ENCODE peak calls at places on chromosomes 2 and 18, in six cellular contexts. E is neural progenitor cell, X is PC-9, I is GM23338, O is GM23248, Z is PC-3. G is an unnamed sample. For H3F3A and H4K20me1, the result is how much of the 10 kb centered on the place peaks cover.

GRCh38 chr2:158967731-158968395 is 577 bp upstream of the TANC1 start:
- DNase-seq in O (peak), E (peak), Z (peak), I (peak), X (no peak), G (no peak)

GRCh38 chr2:13858626-13859025 is 773.9 kb upstream of the LRATD1 start:
- DNase-seq in Z (peak), I (no peak), O (peak), X (no peak), E (no peak), G (no peak)

GRCh38 chr2:108778857-108779256 is 7.7 kb upstream of the CCDC138 start:
- DNase-seq in Z (no peak), E (no peak), I (no peak), X (no peak), O (no peak), G (no peak)

GRCh38 chr2:215571693-215572092 is 135.8 kb upstream of the FN1 start:
- DNase-seq in E (no peak), X (no peak), O (no peak), Z (no peak), I (no peak), G (no peak)

GRCh38 chr2:46144133-46144800 is 152.9 kb upstream of the EPAS1 start:
- DNase-seq in O (no peak), I (peak), E (no peak), Z (no peak), X (no peak), G (no peak)

GRCh38 chr2:141195087-141195486 is 935.7 kb downstream of the LRP1B start:
- DNase-seq in I (no peak), O (no peak), X (no peak), E (no peak), Z (no peak), G (no peak)

GRCh38 chr2:109466674-109467575 is 146.8 kb downstream of the SEPTIN10 start:
- DNase-seq in Z (peak), E (no peak), O (peak), X (no peak), I (no peak), G (no peak)

GRCh38 chr2:190891913-190892312 is 11.3 kb downstream of the GLS start:
- DNase-seq in Z (no peak), O (no peak), E (no peak), I (no peak), X (no peak), G (no peak)

GRCh38 chr18:27967938-27968803 is 208.8 kb downstream of the CDH2 start:
- DNase-seq in X (no peak), E (no peak), O (peak), I (no peak), Z (peak), G (no peak)

GRCh38 chr2:26493631-26494030 is 15.7 kb upstream of the OTOF start:
- DNase-seq in I (no peak), O (no peak), E (no peak), Z (no peak), X (no peak), G (no peak)

GRCh38 chr2:62227386-62228075 is 31.6 kb downstream of the B3GNT2 start:
- DNase-seq in Z (peak), O (no peak), X (no peak), E (no peak), I (no peak), G (no peak)

GRCh38 chr2:147346142-147346541 is 498.7 kb upstream of the ACVR2A start:
- DNase-seq in X (no peak), Z (no peak), I (no peak), O (no peak), E (no peak), G (no peak)
- TF ChIP-seq EZH2 in X (no peak), Z (no peak), I (no peak), O (no peak), E (no peak), G (no peak)

GRCh38 chr18:5376994-5377393 is 81.5 kb upstream of the ZBTB14 start:
- DNase-seq in X (no peak), Z (no peak), O (no peak), I (no peak), E (no peak), G (no peak)

GRCh38 chr18:5380581-5380980 is 85.1 kb upstream of the ZBTB14 start:
- DNase-seq in E (no peak), O (no peak), I (no peak), Z (no peak), X (no peak), G (no peak)
- H3F3A ChIP-seq in E (under half), O (under half), I (under half), Z (under half), X (under half), G (under half)

GRCh38 chr2:20309001-20309400 is 41.6 kb downstream of the PUM2 start:
- DNase-seq in Z (no peak), E (no peak), I (no peak), O (no peak), X (no peak), G (no peak)

GRCh38 chr2:20313659-20314058 is 37.0 kb downstream of the PUM2 start:
- DNase-seq in E (no peak), Z (no peak), X (no peak), O (peak), I (no peak), G (no peak)

GRCh38 chr2:20317198-20317597 is 33.4 kb downstream of the PUM2 start:
- DNase-seq in E (no peak), Z (no peak), O (no peak), X (no peak), I (no peak), G (no peak)

GRCh38 chr2:20317690-20318089 is 33.0 kb downstream of the PUM2 start:
- DNase-seq in Z (no peak), O (no peak), E (no peak), X (no peak), I (no peak), G (no peak)

GRCh38 chr2:20314562-20315521 is 35.8 kb downstream of the PUM2 start:
- DNase-seq in Z (peak), E (no peak), O (peak), X (no peak), I (peak), G (no peak)
- H4K20me1 ChIP-seq in Z (under half), E (half or more), O (under half), X (half or more), I (under half), G (under half)

DNA sequence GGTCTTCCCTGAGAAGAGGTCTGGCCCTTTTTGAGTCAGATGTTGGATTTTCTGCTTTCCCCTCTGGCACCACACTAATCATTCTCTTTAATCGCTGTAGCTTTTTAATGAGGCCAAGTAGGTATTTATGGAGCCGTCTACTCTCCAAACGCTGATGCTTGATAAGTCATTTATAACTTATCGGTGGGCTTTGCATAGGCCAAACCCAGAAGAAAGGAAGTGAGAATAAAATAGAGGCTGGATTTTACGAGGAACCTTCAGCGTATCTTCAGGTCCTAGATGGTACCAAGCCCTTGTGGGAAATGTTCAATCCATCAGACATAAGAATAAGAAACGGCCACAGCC is 142.5 kb upstream of the CTAGE1 start:
- DNase-seq in O (no peak), Z (no peak), I (no peak), X (no peak), E (no peak), G (no peak)
- TF ChIP-seq EZH2 in O (no peak), Z (no peak), I (no peak), X (no peak), E (no peak), G (no peak)

GRCh38 chr2:10128420-10128819 is 5.9 kb downstream of the RRM2 start:
- DNase-seq in E (no peak), I (no peak), O (no peak), Z (no peak), X (no peak), G (no peak)

GRCh38 chr2:10132596-10132995 is 10.1 kb downstream of the RRM2 start:
- DNase-seq in Z (no peak), X (no peak), E (no peak), I (no peak), O (no peak), G (no peak)

GRCh38 chr2:10126627-10127026 is 4.1 kb downstream of the RRM2 start:
- DNase-seq in I (no peak), Z (no peak), O (no peak), E (no peak), X (no peak), G (no peak)

GRCh38 chr2:10132043-10132575 is 9.6 kb downstream of the RRM2 start:
- DNase-seq in Z (no peak), X (no peak), E (no peak), O (no peak), I (no peak), G (no peak)

GRCh38 chr2:10129490-10129889 is 7.0 kb downstream of the RRM2 start:
- DNase-seq in O (no peak), Z (no peak), X (no peak), I (no peak), E (no peak), G (no peak)
- H3F3A ChIP-seq in O (under half), Z (under half), X (half or more), I (under half), E (under half), G (half or more)

DNA sequence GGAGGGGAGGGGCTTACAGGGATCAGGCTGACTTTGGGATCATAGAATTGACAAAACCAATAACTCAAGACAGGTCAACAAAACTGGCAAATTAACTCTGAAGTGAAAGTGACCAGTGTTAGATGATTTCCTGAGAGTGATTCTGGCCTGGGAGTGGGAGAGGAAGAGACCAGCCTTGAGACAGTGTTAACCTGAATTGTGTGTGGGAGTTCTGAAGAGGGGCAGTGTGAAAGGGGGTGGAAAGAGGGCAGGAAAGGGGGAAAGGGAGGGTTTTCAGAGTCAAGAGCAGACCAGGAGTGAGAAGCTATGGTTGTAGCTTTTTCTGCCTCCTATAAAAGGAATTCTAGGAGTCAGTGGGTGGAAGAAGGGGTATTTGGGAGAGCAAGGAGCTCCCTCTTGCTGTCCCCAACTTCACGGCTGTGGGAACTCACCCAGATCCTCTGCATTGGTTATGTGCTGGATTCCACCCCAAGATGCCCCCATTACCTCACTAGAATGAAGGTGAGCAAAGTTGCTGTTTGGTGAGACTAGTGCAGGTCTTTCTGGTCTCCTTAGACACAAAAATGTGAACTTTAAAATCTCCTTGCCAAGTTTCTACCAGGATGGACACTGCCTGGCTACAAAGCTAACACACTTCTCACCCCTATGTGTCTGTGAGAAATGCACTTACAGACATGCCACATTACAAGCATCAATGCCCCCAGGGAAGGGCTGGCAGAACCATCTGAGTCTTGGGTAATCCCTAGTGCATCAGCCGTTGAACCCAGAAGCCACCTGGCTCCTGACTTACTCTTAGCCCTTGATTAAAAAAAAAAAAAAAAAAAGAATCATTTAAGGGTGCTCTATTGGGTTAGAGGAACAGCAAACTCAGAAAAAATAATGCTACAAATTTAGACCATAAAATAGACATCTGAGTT is 61.6 kb downstream of the BMP10 start:
- DNase-seq in E (no peak), I (no peak), Z (no peak), X (no peak), O (no peak), G (no peak)
- H4K20me1 ChIP-seq in E (under half), I (under half), Z (under half), X (under half), O (under half), G (under half)

GRCh38 chr2:89767581-89768435 is 1076.3 kb downstream of the RPIA start:
- DNase-seq in I (peak), E (no peak), X (no peak), Z (no peak), O (no peak), G (no peak)
- TF ChIP-seq EZH2 in I (peak), E (no peak), X (no peak), Z (no peak), O (peak), G (no peak)

DNA sequence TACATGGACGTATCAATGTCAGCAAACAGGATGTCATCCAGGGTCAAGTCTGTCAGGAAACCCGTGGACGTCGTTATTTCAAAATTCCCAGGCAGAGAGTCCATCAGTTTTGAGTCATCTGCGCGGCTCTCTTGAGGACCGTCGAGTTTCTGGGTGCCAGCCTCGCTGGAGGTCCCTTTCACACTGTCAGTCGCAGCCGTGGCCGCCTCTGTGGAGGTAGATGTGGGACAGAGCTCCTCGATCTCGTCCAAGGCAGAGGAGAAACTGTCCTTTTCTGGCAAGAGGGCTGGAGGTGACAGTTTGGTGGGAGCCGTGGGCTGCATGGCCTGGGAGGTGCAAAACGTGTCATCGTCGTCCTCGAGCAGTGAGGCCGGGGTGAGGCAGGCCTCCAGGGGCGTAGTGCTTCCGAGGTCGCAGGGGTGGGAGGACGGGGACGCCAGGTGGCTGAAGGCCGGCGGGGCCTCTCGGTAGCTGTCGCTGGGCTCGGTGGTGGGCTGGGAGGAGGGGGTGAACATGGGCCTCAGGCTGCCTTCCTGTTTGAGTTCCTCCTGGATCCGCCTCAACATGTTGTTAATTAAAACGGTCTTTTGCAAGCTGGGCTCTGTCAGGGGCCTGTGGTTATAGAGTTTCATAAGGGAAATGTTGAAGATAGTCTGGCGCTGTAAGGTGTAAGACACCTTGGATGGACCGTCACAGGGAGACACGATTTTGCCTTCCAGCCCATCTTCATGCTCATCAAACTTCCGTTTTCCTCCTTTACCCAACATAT is 17.4 kb downstream of the SERTAD2 start:
- DNase-seq in X (no peak), O (no peak), E (no peak), I (no peak), Z (no peak), G (peak)
- H3F3A ChIP-seq in X (under half), O (under half), E (under half), I (under half), Z (under half), G (under half)